ENCODE peak calls at places on chromosomes 11 and 22, in four cellular contexts. C, A, W and F are unnamed samples.

GRCh38 chr22:36767035-36767775 is 8.7 kb downstream of the IFT27 start:
- DNase-seq in A (no peak), C (no peak), W (no peak), F (no peak)

GRCh38 chr11:1099519-1100355 is 25.1 kb downstream of the MUC2 start:
- DNase-seq in C (no peak), W (no peak), A (no peak), F (no peak)

GRCh38 chr22:28141614-28142013 is 222.6 kb upstream of the PITPNB start:
- DNase-seq in C (peak; percentile 77), A (no peak), W (no peak), F (no peak)

GRCh38 chr22:28426346-28427132 is 253.1 kb downstream of the TTC28 start:
- DNase-seq in C (peak; percentile 52), W (peak; percentile 15), A (no peak), F (no peak)

GRCh38 chr11:123253223-123253622 is 58.2 kb upstream of the CLMP start:
- DNase-seq in W (no peak), A (no peak), C (no peak), F (no peak)

GRCh38 chr11:114015117-114015516 is 40.2 kb downstream of the HTR3A start:
- DNase-seq in W (no peak), C (no peak), A (no peak), F (no peak)

GRCh38 chr11:61505640-61506155 is 2.9 kb upstream of the LRRC10B start:
- DNase-seq in C (no peak), W (no peak), A (no peak), F (no peak)

GRCh38 chr11:87330072-87330678 is 292.4 kb downstream of the TMEM135 start:
- DNase-seq in W (no peak), C (no peak), A (no peak), F (no peak)

GRCh38 chr11:125892071-125892470 is 4.6 kb downstream of the HYLS1 start:
- DNase-seq in C (peak; percentile 75), A (no peak), W (no peak), F (no peak)

GRCh38 chr11:59680287-59681154 is 11.7 kb upstream of the PATL1 start:
- DNase-seq in A (peak; percentile 92), W (peak; percentile 73), C (peak; percentile 83), F (peak; percentile 89)

GRCh38 chr11:1500466-1501420 is 14.2 kb upstream of the MOB2 start:
- DNase-seq in W (no peak), A (no peak), C (no peak), F (no peak)

GRCh38 chr22:35352214-35353111 is 28.4 kb upstream of the HMOX1 start:
- DNase-seq in A (peak; percentile 39), C (no peak), W (peak; percentile 45), F (peak; percentile 30)
- TF ChIP-seq MAZ in A (no peak), C (no peak), W (no peak), F (no peak)

GRCh38 chr22:48492371-48493320 is 1335.0 kb downstream of the BRD1 start:
- DNase-seq in A (peak; percentile 57), W (peak; percentile 50), C (peak; percentile 57), F (peak; percentile 85)
- TF ChIP-seq MAZ in A (no peak), W (no peak), C (no peak), F (no peak)

GRCh38 chr11:118113031-118113430 is 26.3 kb upstream of the SMIM35 start:
- DNase-seq in C (no peak), W (no peak), A (no peak), F (no peak)
- TF ChIP-seq MAZ in C (no peak), W (no peak), A (no peak), F (no peak)

GRCh38 chr11:9003573-9004309 is at the start of gene NRIP3:
- DNase-seq in C (peak; percentile 52), W (no peak), A (peak; percentile 83), F (peak; percentile 43)
- TF ChIP-seq MAZ in C (peak; percentile 11), W (no peak), A (no peak), F (no peak)

DNA sequence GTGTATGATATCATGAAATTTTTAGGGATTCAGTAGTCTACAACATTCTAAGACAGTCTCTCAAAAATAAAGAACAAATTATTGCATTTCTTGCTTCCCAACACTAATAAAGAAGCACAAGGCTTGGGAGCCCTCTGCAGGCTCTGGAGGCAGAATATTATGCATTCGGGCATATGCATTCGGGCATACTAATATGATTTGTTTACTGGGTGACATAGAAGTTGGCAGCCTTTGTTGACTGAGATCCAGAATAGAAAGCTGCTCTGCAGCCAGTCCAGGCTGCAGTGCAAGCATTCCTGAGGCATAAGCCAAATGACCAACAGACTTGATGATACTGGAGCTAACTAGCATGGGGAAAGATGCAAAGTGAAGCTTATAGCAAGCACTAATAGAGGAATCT is 945.5 kb downstream of the OPCML start:
- DNase-seq in A (no peak), C (peak; percentile 50), W (no peak), F (no peak)
- TF ChIP-seq MAZ in A (no peak), C (no peak), W (no peak), F (no peak)

GRCh38 chr22:30202531-30203006 is 44.0 kb downstream of the LIF start:
- DNase-seq in C (peak; percentile 69), W (no peak), A (no peak), F (no peak)
- TF ChIP-seq MAZ in C (no peak), W (no peak), A (no peak), F (no peak)

GRCh38 chr11:13347901-13348300 is 70.3 kb downstream of the BMAL1 start:
- DNase-seq in C (no peak), W (no peak), A (no peak), F (no peak)
- TF ChIP-seq MAZ in C (no peak), W (no peak), A (no peak), F (no peak)